ENCODE peak calls at places on chromosomes 5 and 9, in eight cellular contexts. M, U, W, A, O, G, T and B are unnamed samples. For H3K9me3, the result is how much of the 10 kb centered on the place peaks cover.

GRCh38 chr9:126699401-126699851 is 85.7 kb downstream of the LMX1B start:
- DNase-seq in O (no peak), U (no peak), G (no peak), W (no peak), T (no peak), M (no peak), A (no peak), B (no peak)

GRCh38 chr9:113184089-113184488 is 33.3 kb downstream of the SLC31A2 start:
- DNase-seq in O (no peak), W (no peak), U (no peak), M (no peak), G (no peak), A (no peak), T (no peak), B (no peak)

GRCh38 chr5:167694562-167694961 is 596.9 kb upstream of the WWC1 start:
- DNase-seq in A (no peak), M (no peak), G (no peak), U (no peak), W (no peak), O (peak), T (no peak), B (no peak)

GRCh38 chr5:146006470-146006869 is 70.1 kb downstream of the SH3RF2 start:
- DNase-seq in U (no peak), T (no peak), M (no peak), A (no peak), G (no peak), W (no peak), O (no peak), B (no peak)

GRCh38 chr9:114230068-114230467 is 74.7 kb downstream of the COL27A1 start:
- DNase-seq in O (no peak), U (no peak), M (no peak), A (no peak), T (no peak), G (no peak), W (no peak), B (no peak)

GRCh38 chr9:134624119-134624826 is 17.3 kb upstream of the COL5A1 start:
- DNase-seq in A (no peak), M (no peak), O (no peak), T (no peak), G (no peak), U (peak), W (no peak), B (no peak)

GRCh38 chr9:2597483-2597882 is 24.1 kb upstream of the VLDLR start:
- DNase-seq in A (no peak), W (no peak), O (no peak), G (no peak), U (peak), T (no peak), M (no peak), B (no peak)

GRCh38 chr5:44536650-44537260 is 147.5 kb upstream of the FGF10 start:
- DNase-seq in T (no peak), M (peak), O (peak), A (peak), G (peak), U (peak), W (no peak), B (no peak)

GRCh38 chr5:149265559-149265958 is 6.1 kb upstream of the AFAP1L1 start:
- DNase-seq in G (peak), M (no peak), T (no peak), O (no peak), U (peak), W (no peak), A (peak), B (no peak)

GRCh38 chr9:5144217-5144616 is 41.2 kb downstream of the INSL6 start:
- DNase-seq in A (no peak), T (no peak), M (no peak), U (no peak), G (no peak), O (no peak), W (no peak), B (no peak)

DNA sequence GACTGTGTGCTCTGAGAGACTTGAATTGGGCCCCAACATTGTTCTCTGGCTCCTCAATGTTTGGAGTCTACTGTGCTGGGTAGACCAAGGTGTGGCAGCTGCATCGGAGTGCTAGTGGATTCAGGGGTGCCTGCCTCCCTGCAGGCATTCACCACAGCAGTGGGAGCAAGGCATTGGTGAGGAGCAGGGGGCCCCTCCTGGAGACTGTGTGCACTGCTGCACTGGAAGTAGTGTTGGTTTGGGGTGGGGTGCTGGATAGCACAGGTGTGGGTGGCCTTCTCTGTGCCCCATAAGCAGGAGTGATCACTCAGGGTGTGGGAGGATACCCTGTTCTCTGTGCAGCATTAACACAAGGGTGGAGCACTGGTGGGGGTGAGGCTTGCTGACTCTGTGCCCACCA is 39.2 kb downstream of the INSL6 start:
- DNase-seq in T (no peak), U (no peak), O (no peak), A (no peak), G (no peak), M (no peak), W (no peak), B (no peak)
- H3K9me3 ChIP-seq in T (under half), U (under half), O (under half), A (under half), G (under half), M (under half), W (under half), B (under half)

GRCh38 chr9:72905514-72906480 is 47.1 kb downstream of the ALDH1A1 start:
- DNase-seq in U (no peak), T (no peak), M (no peak), G (no peak), O (no peak), W (no peak), A (no peak), B (no peak)
- H3K9me3 ChIP-seq in U (under half), T (under half), M (under half), G (under half), O (under half), W (under half), A (under half), B (under half)

DNA sequence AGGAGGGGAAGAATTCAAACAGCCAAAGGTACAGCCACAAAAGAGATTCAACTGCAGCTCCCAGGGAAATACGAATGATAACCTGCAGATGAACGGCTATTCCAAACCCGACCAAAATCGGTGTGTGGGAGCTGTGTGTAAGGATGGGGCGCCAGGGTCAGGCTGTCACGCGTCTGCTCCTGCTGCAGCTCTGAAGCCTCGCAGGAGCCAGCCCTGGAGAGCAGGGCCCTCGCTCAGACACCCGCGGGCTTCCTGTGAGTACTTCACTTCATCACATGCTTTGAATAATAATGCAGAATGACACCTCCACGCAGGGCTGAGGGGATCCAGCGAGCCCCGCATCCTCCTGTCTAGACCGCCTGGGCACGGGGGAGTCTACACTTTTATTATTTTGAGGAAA is 307.5 kb upstream of the IRX2 start:
- DNase-seq in M (no peak), A (no peak), G (no peak), U (no peak), T (no peak), O (no peak), W (no peak), B (no peak)
- H3K9me3 ChIP-seq in M (under half), A (under half), G (under half), U (under half), T (under half), O (under half), W (under half), B (under half)

GRCh38 chr5:2691530-2691929 is 59.9 kb downstream of the IRX2 start:
- DNase-seq in T (no peak), W (no peak), M (no peak), A (no peak), O (no peak), U (no peak), G (no peak), B (no peak)
- H3K9me3 ChIP-seq in T (under half), W (under half), M (under half), A (under half), O (under half), U (under half), G (under half), B (under half)